ENCODE peak calls at places on chromosomes 12 and 14, in ten cellular contexts. K, P, Z, W, G, V, E, D, N and Q are unnamed samples.

GRCh38 chr12:29844667-29845066 is 60.9 kb upstream of the TMTC1 start:
- DNase-seq in Z (no peak), D (no peak), E (no peak), K (no peak), N (no peak), W (no peak), V (no peak), G (peak), P (no peak), Q (no peak)

GRCh38 chr12:132886529-132887477 is 602 bp downstream of the CHFR start:
- DNase-seq in D (no peak), V (peak), E (peak), G (peak), P (no peak), W (peak), N (peak), Z (no peak), K (no peak), Q (no peak)

GRCh38 chr12:5794156-5794555 is 150.9 kb downstream of the ANO2 start:
- DNase-seq in E (no peak), W (no peak), Z (no peak), P (no peak), G (no peak), K (no peak), N (no peak), D (no peak), V (peak), Q (no peak)

GRCh38 chr12:113381237-113381636 is 22.4 kb downstream of the SDS start:
- DNase-seq in W (no peak), Z (no peak), D (no peak), E (no peak), N (no peak), V (no peak), G (no peak), P (no peak), K (no peak), Q (no peak)

GRCh38 chr14:64755661-64756265 is 51.5 kb downstream of the PLEKHG3 start:
- DNase-seq in D (no peak), E (peak), N (peak), Z (no peak), W (no peak), G (no peak), V (peak), P (peak), K (no peak), Q (no peak)

GRCh38 chr12:114209852-114210251 is 196.1 kb downstream of the TBX5 start:
- DNase-seq in E (no peak), G (no peak), W (no peak), D (no peak), Z (no peak), N (no peak), K (no peak), V (no peak), P (no peak), Q (no peak)

GRCh38 chr12:63889236-63889635 is 44.7 kb downstream of the SRGAP1 start:
- DNase-seq in V (peak), G (peak), E (no peak), W (peak), P (no peak), N (no peak), K (no peak), Z (no peak), D (no peak), Q (no peak)

GRCh38 chr12:131487379-131488129 is 223.3 kb upstream of the SFSWAP start:
- DNase-seq in N (no peak), E (peak), W (peak), P (no peak), V (peak), G (no peak), Z (no peak), K (no peak), D (no peak), Q (no peak)

GRCh38 chr12:47986266-47986610 is 18.0 kb downstream of the COL2A1 start:
- DNase-seq in P (no peak), D (no peak), V (no peak), K (no peak), W (no peak), G (no peak), N (no peak), E (no peak), Z (no peak), Q (no peak)

GRCh38 chr14:101442451-101442850 is 118.8 kb upstream of the DIO3 start:
- DNase-seq in E (no peak), D (no peak), Z (no peak), P (peak), G (no peak), W (no peak), V (no peak), N (peak), K (no peak), Q (no peak)

GRCh38 chr14:91689608-91690007 is 42.3 kb downstream of the CATSPERB start:
- DNase-seq in V (no peak), W (no peak), K (no peak), Z (no peak), P (no peak), N (no peak), G (no peak), E (no peak), D (no peak), Q (no peak)

GRCh38 chr14:24785698-24786097 is 151.7 kb upstream of the GZMB start:
- DNase-seq in V (no peak), W (no peak), G (no peak), D (no peak), E (no peak), K (no peak), Z (no peak), P (no peak), N (no peak), Q (no peak)

GRCh38 chr12:25817166-25817565 is 141.3 kb upstream of the RASSF8 start:
- DNase-seq in V (peak), G (peak), N (no peak), K (no peak), W (no peak), Z (no peak), P (no peak), E (no peak), D (no peak), Q (no peak)

GRCh38 chr12:113884392-113884791 is 81.7 kb downstream of the RBM19 start:
- DNase-seq in D (no peak), Z (no peak), G (no peak), P (no peak), V (no peak), N (no peak), E (no peak), W (no peak), K (no peak), Q (no peak)

GRCh38 chr14:93520053-93520607 is 89.4 kb downstream of the UNC79 start:
- DNase-seq in N (no peak), V (no peak), P (no peak), E (no peak), D (no peak), K (no peak), Z (no peak), W (peak), G (peak), Q (no peak)

GRCh38 chr12:93541578-93542217 is 30.8 kb upstream of the SOCS2 start:
- DNase-seq in P (no peak), G (no peak), Z (no peak), N (no peak), V (peak), K (no peak), W (no peak), D (no peak), E (no peak), Q (no peak)

GRCh38 chr12:114403690-114404450 is 2.1 kb downstream of the TBX5 start:
- DNase-seq in K (no peak), W (no peak), G (no peak), Z (no peak), V (no peak), N (no peak), P (no peak), D (peak), E (no peak), Q (no peak)